ENCODE peak calls at places on chromosomes 1 and 21, in nine cellular contexts. N is HepG2, C is tibial nerve, E is IMR-90, O is transverse colon, X is esophagus squamous epithelium, U is right lobe of liver, B is K562, H is A549. I is an unnamed sample.

GRCh38 chr21:46116189-46116845 is 18.4 kb downstream of the COL6A2 start:
- DNase-seq in N (no peak), C (peak; percentile 9), E (no peak), O (no peak), X (no peak), U (peak; percentile 52), B (no peak), H (no peak), I (peak; percentile 3)

GRCh38 chr1:3060601-3061551 is 8.1 kb upstream of the PRDM16 start:
- DNase-seq in N (no peak), C (no peak), E (no peak), O (no peak), X (no peak), U (no peak), B (no peak), H (no peak), I (no peak)

GRCh38 chr1:185426761-185427698 is 110.0 kb upstream of the IVNS1ABP start:
- DNase-seq in N (no peak), C (no peak), E (no peak), O (no peak), X (no peak), U (no peak), B (no peak), H (no peak), I (no peak)

GRCh38 chr1:62964141-62964540 is 180.2 kb downstream of the ATG4C start:
- DNase-seq in N (no peak), C (no peak), E (no peak), O (no peak), X (no peak), U (no peak), B (no peak), H (no peak), I (no peak)

GRCh38 chr1:171817511-171818265 is 23.6 kb upstream of the DNM3 start:
- DNase-seq in N (peak; percentile 30), C (no peak), E (peak; percentile 76), O (peak; percentile 8), X (no peak), U (no peak), B (peak; percentile 31), H (peak; percentile 82), I (no peak)

GRCh38 chr1:228416217-228416971 is at the start of gene TRIM17:
- DNase-seq in N (peak; percentile 42), C (no peak), E (no peak), O (no peak), X (no peak), U (no peak), B (no peak), H (no peak), I (no peak)

GRCh38 chr1:218983848-218984247 is 189.8 kb upstream of the LYPLAL1 start:
- DNase-seq in N (peak; percentile 19), C (no peak), E (no peak), O (no peak), X (no peak), U (no peak), B (peak; percentile 9), H (peak; percentile 14), I (no peak)

GRCh38 chr21:16742116-16742515 is 770.7 kb upstream of the CXADR start:
- DNase-seq in N (no peak), C (no peak), E (no peak), O (no peak), X (no peak), U (no peak), B (no peak), H (no peak), I (peak; percentile 69)

GRCh38 chr1:179742717-179743678 is at the start of gene FAM163A:
- DNase-seq in N (no peak), C (no peak), E (no peak), O (no peak), X (no peak), U (no peak), B (no peak), H (no peak), I (no peak)

GRCh38 chr1:55402676-55403464 is 187.7 kb upstream of the USP24 start:
- DNase-seq in N (no peak), C (no peak), E (peak; percentile 73), O (no peak), X (no peak), U (no peak), B (no peak), H (no peak), I (no peak)

GRCh38 chr1:2255420-2256369 is 27.6 kb downstream of the SKI start:
- DNase-seq in N (peak; percentile 52), C (no peak), E (peak; percentile 73), O (no peak), X (no peak), U (no peak), B (peak; percentile 48), H (peak; percentile 81), I (no peak)

GRCh38 chr1:177567393-177567792 is 396.6 kb downstream of the BRINP2 start:
- DNase-seq in N (peak; percentile 2), C (no peak), E (peak; percentile 8), O (no peak), X (no peak), U (no peak), B (no peak), H (peak; percentile 18), I (no peak)

GRCh38 chr1:119475866-119476439 is 31.1 kb upstream of the HSD3B1 start:
- DNase-seq in N (peak; percentile 46), C (peak; percentile 14), E (peak; percentile 21), O (peak; percentile 71), X (no peak), U (peak; percentile 76), B (peak; percentile 62), H (peak; percentile 53), I (peak; percentile 73)

GRCh38 chr1:84008631-84009030 is 9.7 kb upstream of the TTLL7 start:
- DNase-seq in N (no peak), C (no peak), E (no peak), O (no peak), X (no peak), U (no peak), B (no peak), H (no peak), I (no peak)

GRCh38 chr1:167776151-167776550 is 54.4 kb downstream of the MPZL1 start:
- DNase-seq in N (no peak), C (no peak), E (peak; percentile 62), O (no peak), X (no peak), U (no peak), B (no peak), H (no peak), I (no peak)

GRCh38 chr1:6025269-6026094 is 20.2 kb upstream of the KCNAB2 start:
- DNase-seq in N (no peak), C (no peak), E (peak; percentile 21), O (no peak), X (no peak), U (no peak), B (no peak), H (no peak), I (no peak)

DNA sequence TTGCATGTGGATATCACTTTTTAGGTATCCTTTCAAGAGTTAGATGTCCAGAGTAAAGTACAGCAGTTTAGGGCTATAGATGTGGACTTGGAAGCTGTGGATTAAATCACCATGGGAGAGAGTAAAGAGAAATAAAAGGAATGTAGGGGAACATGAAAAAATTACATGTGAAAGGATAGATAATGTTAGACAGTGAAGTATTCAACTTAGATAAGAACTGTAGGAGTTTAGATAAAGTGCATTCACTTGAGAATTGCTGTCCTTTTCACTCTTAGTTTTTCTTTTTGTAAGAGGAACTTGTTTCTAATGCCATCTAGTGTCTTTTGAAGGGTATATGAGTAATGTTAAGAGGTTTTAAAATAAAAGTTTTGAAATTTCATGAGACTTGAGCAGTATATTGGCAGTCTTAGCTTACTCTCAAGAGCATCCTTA is 40.1 kb downstream of the MAST2 start:
- DNase-seq in N (no peak), C (no peak), E (peak; percentile 69), O (no peak), X (no peak), U (no peak), B (no peak), H (peak; percentile 16), I (no peak)
- H3K4me1 ChIP-seq in N (peaks cover 8% of the 10 kb centered on the region), C (no peaks in the 10 kb centered on the region), E (peaks cover 5% of the 10 kb centered on the region), O (no peaks in the 10 kb centered on the region), X (no peaks in the 10 kb centered on the region), U (no peaks in the 10 kb centered on the region), B (peaks cover 3% of the 10 kb centered on the region), H (peaks cover 22% of the 10 kb centered on the region), I (no peaks in the 10 kb centered on the region)

GRCh38 chr21:44510508-44511218 is 29.3 kb downstream of the KRTAP10-1 start:
- DNase-seq in N (peak; percentile 57), C (no peak), E (no peak), O (peak; percentile 75), X (no peak), U (peak; percentile 78), B (peak; percentile 80), H (peak; percentile 41), I (peak; percentile 72)
- TF ChIP-seq CTCF in N (peak; percentile 98), C (peak; percentile 39), E (peak; percentile 52), O (peak; percentile 88), X (peak; percentile 68), U (peak; percentile 85), B (peak; percentile 96), H (peak; percentile 56), I (peak; percentile 79)

DNA sequence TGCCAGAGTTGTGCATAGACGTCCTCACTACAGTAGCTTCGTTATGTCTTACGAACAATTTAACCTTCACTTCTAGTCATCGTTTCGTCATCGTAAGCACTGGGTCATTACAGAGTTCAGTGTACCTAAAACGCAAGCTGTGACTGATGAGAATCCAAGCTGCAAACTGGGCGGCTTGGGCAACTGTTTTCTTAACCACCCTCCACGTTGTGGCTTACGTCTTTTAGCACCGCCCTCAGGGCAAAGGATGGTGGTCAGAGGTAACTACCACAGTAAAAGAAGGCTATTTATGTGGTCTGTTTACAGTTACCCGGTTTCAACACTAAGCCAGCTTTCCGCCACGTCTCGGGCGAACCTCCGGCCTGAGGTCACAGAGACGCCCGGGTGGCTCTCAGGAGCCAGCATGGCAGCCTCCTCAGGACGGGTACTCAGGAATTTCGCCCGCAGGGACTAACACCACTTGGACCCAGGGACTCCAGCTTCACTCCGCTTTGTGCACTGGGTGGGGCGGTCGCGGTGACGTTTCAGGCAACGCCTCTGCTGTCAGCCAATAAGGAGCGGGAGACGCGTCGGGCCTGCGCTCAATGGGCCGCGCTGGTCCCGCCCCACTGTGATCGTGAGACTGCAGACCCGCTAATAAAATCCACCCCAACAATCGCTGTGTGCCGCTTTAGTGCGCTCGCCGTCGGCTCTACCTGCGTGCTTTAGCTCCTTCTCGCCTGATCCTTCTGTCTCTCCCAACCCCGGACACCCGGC is at the start of gene CTH:
- DNase-seq in N (peak; percentile 94), C (peak; percentile 97), E (peak; percentile 95), O (peak; percentile 98), X (peak; percentile 71), U (peak; percentile 98), B (peak; percentile 95), H (peak; percentile 96), I (peak; percentile 98)
- TF ChIP-seq POLR2A in N (peak; percentile 98), C (peak; percentile 97), E (peak; percentile 94), O (peak; percentile 98), X (peak; percentile 90), U (peak; percentile 98), B (peak; percentile 98), H (peak; percentile 49), I (peak; percentile 53)

GRCh38 chr1:7488475-7488842 is 282.6 kb upstream of the VAMP3 start:
- DNase-seq in N (no peak), C (no peak), E (no peak), O (no peak), X (no peak), U (no peak), B (no peak), H (no peak), I (no peak)
- H3K4me1 ChIP-seq in N (no peaks in the 10 kb centered on the region), C (no peaks in the 10 kb centered on the region), E (peaks cover 9% of the 10 kb centered on the region), O (peaks cover 14% of the 10 kb centered on the region), X (no peaks in the 10 kb centered on the region), U (no peaks in the 10 kb centered on the region), B (no peaks in the 10 kb centered on the region), H (peaks cover 9% of the 10 kb centered on the region), I (peaks cover 6% of the 10 kb centered on the region)

I was measured in testis.